ENCODE peak calls at places on chromosome 15, in five cellular contexts. U is head of caudate nucleus, E is substantia nigra, B is SW480, H is epithelial cell of prostate. K is an unnamed sample.

GRCh38 chr15:42719051-42719450 is 17.9 kb downstream of the CDAN1 start:
- DNase-seq in U (no peak), E (no peak), B (no peak), H (no peak), K (no peak)

GRCh38 chr15:77094397-77095030 is 23.6 kb upstream of the TSPAN3 start:
- DNase-seq in U (no peak), E (no peak), B (no peak), H (no peak), K (no peak)

GRCh38 chr15:31268108-31268501 is 58.5 kb upstream of the KLF13 start:
- DNase-seq in U (no peak), E (no peak), B (no peak), H (no peak), K (no peak)

GRCh38 chr15:89472785-89473256 is 23.6 kb downstream of the RHCG start:
- DNase-seq in U (peak), E (peak), B (peak), H (no peak), K (peak)

GRCh38 chr15:64507293-64507802 is 47.0 kb downstream of the ZNF609 start:
- DNase-seq in U (peak), E (peak), B (no peak), H (no peak), K (peak)

GRCh38 chr15:92817339-92817886 is 82.7 kb upstream of the CHD2 start:
- DNase-seq in U (no peak), E (no peak), B (peak), H (no peak), K (no peak)

GRCh38 chr15:72785452-72786243 is 2.1 kb upstream of the ADPGK start:
- DNase-seq in U (no peak), E (peak), B (no peak), H (no peak), K (peak)

GRCh38 chr15:39451121-39451698 is 129.7 kb upstream of the THBS1 start:
- DNase-seq in U (no peak), E (no peak), B (no peak), H (no peak), K (no peak)

GRCh38 chr15:74835312-74835823 is 7.6 kb downstream of the ULK3 start:
- DNase-seq in U (peak), E (peak), B (peak), H (no peak), K (no peak)